ENCODE peak calls at places on chromosome X, in seven cellular contexts. One of them, this sample, is unnamed.

GRCh38 chrX:37921758-37922157 is 74.4 kb upstream of the DYNLT3 start:
- DNase-seq in GM12892: no peak
- DNase-seq in K562: no peak
- DNase-seq in GM12878: no peak
- DNase-seq in H1: no peak
- DNase-seq in HepG2: no peak
- DNase-seq in SK-N-SH: no peak
- DNase-seq in this sample: no peak

GRCh38 chrX:9240956-9241355 is 207.0 kb upstream of the FAM9B start:
- DNase-seq in H1: no peak
- DNase-seq in K562: no peak
- DNase-seq in GM12892: no peak
- DNase-seq in GM12878: no peak
- DNase-seq in SK-N-SH: no peak
- DNase-seq in HepG2: no peak
- DNase-seq in this sample: no peak

GRCh38 chrX:56726609-56727008 is 2.4 kb upstream of the NBDY start:
- DNase-seq in K562: peak
- DNase-seq in GM12878: no peak
- DNase-seq in GM12892: no peak
- DNase-seq in HepG2: peak
- DNase-seq in H1: no peak
- DNase-seq in SK-N-SH: peak
- DNase-seq in this sample: no peak

GRCh38 chrX:16711219-16712115 is 1.0 kb downstream of the CTPS2 start:
- DNase-seq in H1: peak
- DNase-seq in GM12878: no peak
- DNase-seq in K562: peak
- DNase-seq in GM12892: peak
- DNase-seq in HepG2: peak
- DNase-seq in SK-N-SH: peak
- DNase-seq in this sample: peak

GRCh38 chrX:26783512-26784225 is 567.7 kb downstream of the MAGEB5 start:
- DNase-seq in H1: peak
- DNase-seq in K562: peak
- DNase-seq in GM12892: no peak
- DNase-seq in GM12878: no peak
- DNase-seq in SK-N-SH: peak
- DNase-seq in HepG2: peak
- DNase-seq in this sample: no peak

GRCh38 chrX:1322393-1322792 is 14.2 kb upstream of the IL3RA start:
- DNase-seq in H1: no peak
- DNase-seq in HepG2: no peak
- DNase-seq in GM12892: no peak
- DNase-seq in K562: no peak
- DNase-seq in GM12878: no peak
- DNase-seq in SK-N-SH: no peak
- DNase-seq in this sample: no peak

GRCh38 chrX:20317873-20318272 is 51.2 kb upstream of the RPS6KA3 start:
- DNase-seq in K562: no peak
- DNase-seq in GM12878: no peak
- DNase-seq in GM12892: no peak
- DNase-seq in SK-N-SH: no peak
- DNase-seq in HepG2: no peak
- DNase-seq in H1: no peak
- DNase-seq in this sample: no peak

GRCh38 chrX:103791233-103791632 is 14.6 kb downstream of the PLP1 start:
- DNase-seq in SK-N-SH: no peak
- DNase-seq in HepG2: no peak
- DNase-seq in K562: no peak
- DNase-seq in H1: no peak
- DNase-seq in GM12892: no peak
- DNase-seq in GM12878: no peak
- DNase-seq in this sample: no peak

GRCh38 chrX:114619874-114620273 is 36.0 kb downstream of the HTR2C start:
- DNase-seq in HepG2: no peak
- DNase-seq in H1: no peak
- DNase-seq in GM12878: no peak
- DNase-seq in GM12892: peak
- DNase-seq in SK-N-SH: peak
- DNase-seq in K562: peak
- DNase-seq in this sample: peak

GRCh38 chrX:642436-643210 is 12.0 kb downstream of the SHOX start:
- DNase-seq in K562: no peak
- DNase-seq in HepG2: no peak
- DNase-seq in H1: no peak
- DNase-seq in GM12892: no peak
- DNase-seq in GM12878: no peak
- DNase-seq in SK-N-SH: no peak
- DNase-seq in this sample: no peak

GRCh38 chrX:101219840-101220191 is 230 bp downstream of the DRP2 start:
- DNase-seq in GM12892: no peak
- DNase-seq in SK-N-SH: peak
- DNase-seq in K562: no peak
- DNase-seq in HepG2: no peak
- DNase-seq in GM12878: no peak
- DNase-seq in H1: no peak
- DNase-seq in this sample: no peak

GRCh38 chrX:118350221-118350620 is 4.3 kb downstream of the WDR44 start:
- DNase-seq in H1: no peak
- DNase-seq in GM12878: no peak
- DNase-seq in GM12892: no peak
- DNase-seq in HepG2: no peak
- DNase-seq in K562: no peak
- DNase-seq in SK-N-SH: no peak
- DNase-seq in this sample: no peak

GRCh38 chrX:31036895-31037294 is 34.9 kb downstream of the FTHL17 start:
- DNase-seq in HepG2: peak
- DNase-seq in SK-N-SH: peak
- DNase-seq in K562: peak
- DNase-seq in GM12878: no peak
- DNase-seq in H1: peak
- DNase-seq in GM12892: no peak
- DNase-seq in this sample: no peak

GRCh38 chrX:132023896-132024386 is 839 bp downstream of the STK26 start:
- DNase-seq in GM12892: no peak
- DNase-seq in HepG2: no peak
- DNase-seq in K562: peak
- DNase-seq in H1: peak
- DNase-seq in SK-N-SH: no peak
- DNase-seq in GM12878: no peak
- DNase-seq in this sample: peak

GRCh38 chrX:72060196-72060974 is 71.3 kb downstream of the RTL5 start:
- DNase-seq in GM12892: no peak
- DNase-seq in K562: no peak
- DNase-seq in GM12878: no peak
- DNase-seq in SK-N-SH: peak
- DNase-seq in HepG2: no peak
- DNase-seq in H1: peak
- DNase-seq in this sample: no peak

GRCh38 chrX:115988825-115989224 is 181.7 kb upstream of the AGTR2 start:
- DNase-seq in K562: no peak
- DNase-seq in HepG2: no peak
- DNase-seq in GM12878: no peak
- DNase-seq in H1: no peak
- DNase-seq in SK-N-SH: peak
- DNase-seq in GM12892: no peak
- DNase-seq in this sample: no peak

GRCh38 chrX:72021975-72022374 is 109.7 kb downstream of the RTL5 start:
- DNase-seq in K562: peak
- DNase-seq in GM12892: no peak
- DNase-seq in SK-N-SH: no peak
- DNase-seq in GM12878: no peak
- DNase-seq in H1: peak
- DNase-seq in HepG2: no peak
- DNase-seq in this sample: no peak

GRCh38 chrX:56783450-56783831 is 54.4 kb downstream of the NBDY start:
- DNase-seq in SK-N-SH: peak
- DNase-seq in HepG2: no peak
- DNase-seq in K562: no peak
- DNase-seq in GM12878: peak
- DNase-seq in H1: no peak
- DNase-seq in GM12892: no peak
- DNase-seq in this sample: no peak

GRCh38 chrX:72273718-72274117 is 3.3 kb downstream of the RPS4X start:
- DNase-seq in GM12878: no peak
- DNase-seq in GM12892: no peak
- DNase-seq in K562: no peak
- DNase-seq in HepG2: no peak
- DNase-seq in H1: no peak
- DNase-seq in SK-N-SH: no peak
- DNase-seq in this sample: no peak

GRCh38 chrX:110087485-110088356 is 84.8 kb downstream of the TMEM164 start:
- DNase-seq in H1: no peak
- DNase-seq in HepG2: no peak
- DNase-seq in SK-N-SH: no peak
- DNase-seq in GM12892: no peak
- DNase-seq in K562: no peak
- DNase-seq in GM12878: no peak
- DNase-seq in this sample: no peak

GRCh38 chrX:77446840-77447239 is 349 bp upstream of the FGF16 start:
- DNase-seq in HepG2: no peak
- DNase-seq in K562: no peak
- DNase-seq in H1: peak
- DNase-seq in SK-N-SH: no peak
- DNase-seq in GM12892: no peak
- DNase-seq in GM12878: no peak
- DNase-seq in this sample: no peak

GRCh38 chrX:77446029-77446585 is 1.1 kb upstream of the FGF16 start:
- DNase-seq in SK-N-SH: no peak
- DNase-seq in GM12878: no peak
- DNase-seq in GM12892: no peak
- DNase-seq in HepG2: no peak
- DNase-seq in K562: no peak
- DNase-seq in H1: peak
- DNase-seq in this sample: no peak

GRCh38 chrX:77450415-77450814 is 3.2 kb downstream of the FGF16 start:
- DNase-seq in GM12878: no peak
- DNase-seq in SK-N-SH: no peak
- DNase-seq in HepG2: no peak
- DNase-seq in GM12892: no peak
- DNase-seq in K562: no peak
- DNase-seq in H1: no peak
- DNase-seq in this sample: no peak

GRCh38 chrX:77448170-77448569 is 981 bp downstream of the FGF16 start:
- DNase-seq in GM12892: no peak
- DNase-seq in SK-N-SH: no peak
- DNase-seq in H1: peak
- DNase-seq in GM12878: no peak
- DNase-seq in HepG2: no peak
- DNase-seq in K562: no peak
- DNase-seq in this sample: no peak

GRCh38 chrX:77447339-77448149 is at the start of gene FGF16:
- DNase-seq in GM12878: no peak
- DNase-seq in GM12892: peak
- DNase-seq in K562: no peak
- DNase-seq in SK-N-SH: peak
- DNase-seq in H1: peak
- DNase-seq in HepG2: no peak
- DNase-seq in this sample: no peak
- TF ChIP-seq TAF1 in GM12878: no peak
- TF ChIP-seq TAF1 in GM12892: no peak
- TF ChIP-seq TAF1 in K562: no peak
- TF ChIP-seq TAF1 in SK-N-SH: no peak
- TF ChIP-seq TAF1 in H1: no peak
- TF ChIP-seq TAF1 in HepG2: no peak
- TF ChIP-seq TAF1 in this sample: no peak

GRCh38 chrX:154490414-154491083 is at the start of gene SLC10A3:
- DNase-seq in K562: peak
- DNase-seq in GM12878: peak
- DNase-seq in HepG2: peak
- DNase-seq in H1: peak
- DNase-seq in SK-N-SH: peak
- DNase-seq in GM12892: peak
- DNase-seq in this sample: peak
- TF ChIP-seq POLR2AphosphoS5 in K562: peak
- TF ChIP-seq POLR2AphosphoS5 in GM12878: peak
- TF ChIP-seq POLR2AphosphoS5 in HepG2: peak
- TF ChIP-seq POLR2AphosphoS5 in H1: peak
- TF ChIP-seq POLR2AphosphoS5 in SK-N-SH: peak
- TF ChIP-seq POLR2AphosphoS5 in GM12892: peak
- TF ChIP-seq POLR2AphosphoS5 in this sample: peak

DNA sequence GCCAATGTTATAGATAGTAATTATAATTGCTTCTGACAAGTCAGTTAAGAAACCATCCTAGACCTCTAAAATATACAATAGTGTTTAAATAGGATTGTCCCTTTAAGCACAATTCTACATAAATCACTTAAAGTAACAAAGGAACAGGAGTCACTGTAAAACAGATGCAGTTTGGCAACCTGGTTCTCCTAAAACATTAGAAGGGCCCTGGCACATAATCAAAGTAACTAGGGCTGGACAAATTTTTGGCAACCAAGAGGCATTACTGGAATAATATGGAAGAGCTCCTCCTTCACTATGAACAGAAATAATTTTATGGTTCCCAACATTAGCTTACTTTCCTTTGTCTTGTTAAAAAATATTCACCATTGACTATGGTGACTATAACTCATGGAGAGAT is 75.0 kb upstream of the CCDC160 start:
- DNase-seq in GM12878: no peak
- DNase-seq in K562: no peak
- DNase-seq in SK-N-SH: no peak
- DNase-seq in H1: no peak
- DNase-seq in HepG2: no peak
- DNase-seq in GM12892: no peak
- DNase-seq in this sample: no peak
- TF ChIP-seq TAF1 in GM12878: no peak
- TF ChIP-seq TAF1 in K562: no peak
- TF ChIP-seq TAF1 in SK-N-SH: no peak
- TF ChIP-seq TAF1 in H1: no peak
- TF ChIP-seq TAF1 in HepG2: no peak
- TF ChIP-seq TAF1 in GM12892: no peak
- TF ChIP-seq TAF1 in this sample: no peak

GRCh38 chrX:39875834-39876625 is 221.7 kb downstream of the BCOR start:
- DNase-seq in H1: no peak
- DNase-seq in SK-N-SH: no peak
- DNase-seq in HepG2: no peak
- DNase-seq in K562: no peak
- DNase-seq in GM12892: no peak
- DNase-seq in GM12878: no peak
- DNase-seq in this sample: no peak
- TF ChIP-seq POLR2AphosphoS5 in H1: no peak
- TF ChIP-seq POLR2AphosphoS5 in SK-N-SH: no peak
- TF ChIP-seq POLR2AphosphoS5 in HepG2: no peak
- TF ChIP-seq POLR2AphosphoS5 in K562: no peak
- TF ChIP-seq POLR2AphosphoS5 in GM12892: no peak
- TF ChIP-seq POLR2AphosphoS5 in GM12878: no peak
- TF ChIP-seq POLR2AphosphoS5 in this sample: no peak